ENCODE peak calls at places on chromosomes 4 and X, in six cellular contexts. G is retina; Y is left cardiac atrium; F is stimulated activated CD4-positive, alpha-beta T cell treated with anti-CD3 and anti-CD28 coated beads, Interleukin-2, amount 100 ng/mL, for 24 hours; L is activated CD8-positive, alpha-beta T cell treated with anti-CD3 and anti-CD28 coated beads, Interleukin-2, amount 10 ng/mL, durations not matched to agents 7 days and 5 days; Z is T-helper 2 cell. D is an unnamed sample.
A peak's percentile ranks its signal among the peaks of the same experiment; 100 is the strongest.

GRCh38 chrX:9562851-9563250 is 98.0 kb downstream of the TBL1X start:
- DNase-seq in G (no peak), Y (peak; percentile 29), F (no peak), L (no peak), Z (no peak), D (no peak)

GRCh38 chrX:103061486-103061885 is 2.5 kb downstream of the BEX1 start:
- DNase-seq in G (no peak), Y (no peak), F (no peak), L (no peak), Z (no peak), D (no peak)

GRCh38 chrX:20063716-20064351 is 52.9 kb downstream of the MAP7D2 start:
- DNase-seq in G (no peak), Y (no peak), F (no peak), L (no peak), Z (peak; percentile 3), D (no peak)

GRCh38 chr4:121072080-121072835 is at the start of gene NDNF:
- DNase-seq in G (peak; percentile 73), Y (peak; percentile 32), F (peak; percentile 49), L (peak; percentile 53), Z (peak; percentile 75), D (peak; percentile 84)

GRCh38 chr4:150593996-150594395 is 12.0 kb downstream of the MAB21L2 start:
- DNase-seq in G (no peak), Y (no peak), F (no peak), L (no peak), Z (no peak), D (no peak)

GRCh38 chrX:2863646-2864045 is 34.9 kb downstream of the GYG2 start:
- DNase-seq in G (no peak), Y (no peak), F (no peak), L (no peak), Z (no peak), D (peak; percentile 27)

GRCh38 chr4:37326852-37327251 is 82.3 kb downstream of the NWD2 start:
- DNase-seq in G (no peak), Y (no peak), F (no peak), L (no peak), Z (no peak), D (no peak)

GRCh38 chr4:138241281-138242075 is 671 bp downstream of the SLC7A11 start:
- DNase-seq in G (no peak), Y (no peak), F (no peak), L (no peak), Z (peak; percentile 13), D (no peak)

GRCh38 chr4:139184129-139184528 is 7.1 kb upstream of the ELF2 start:
- DNase-seq in G (no peak), Y (no peak), F (no peak), L (no peak), Z (peak; percentile 47), D (no peak)

GRCh38 chr4:70902577-70903281 is 560 bp downstream of the MOB1B start:
- DNase-seq in G (peak; percentile 86), Y (no peak), F (no peak), L (no peak), Z (no peak), D (peak; percentile 82)

GRCh38 chrX:13001961-13002671 is 27.2 kb downstream of the TMSB4X start:
- DNase-seq in G (no peak), Y (no peak), F (peak; percentile 28), L (no peak), Z (peak; percentile 63), D (no peak)

GRCh38 chr4:124334119-124334518 is 378.4 kb downstream of the ANKRD50 start:
- DNase-seq in G (peak; percentile 24), Y (no peak), F (no peak), L (no peak), Z (peak; percentile 3), D (peak; percentile 78)

GRCh38 chr4:169397762-169398161 is 127.0 kb upstream of the SH3RF1 start:
- DNase-seq in G (no peak), Y (no peak), F (no peak), L (no peak), Z (no peak), D (no peak)

GRCh38 chrX:149825424-149825823 is 43.7 kb downstream of the MAGEA9 start:
- DNase-seq in G (no peak), Y (peak; percentile 43), F (peak; percentile 56), L (peak; percentile 55), Z (peak; percentile 26), D (peak; percentile 48)

GRCh38 chrX:18899796-18900380 is 84.0 kb downstream of the PHKA2 start:
- DNase-seq in G (no peak), Y (no peak), F (no peak), L (no peak), Z (no peak), D (peak; percentile 52)

GRCh38 chr4:26885912-26886274 is 25.3 kb downstream of the STIM2 start:
- DNase-seq in G (no peak), Y (no peak), F (no peak), L (peak; percentile 70), Z (peak; percentile 93), D (no peak)

GRCh38 chrX:21905976-21906375 is 34.5 kb upstream of the SMS start:
- DNase-seq in G (peak; percentile 2), Y (no peak), F (no peak), L (no peak), Z (no peak), D (peak; percentile 36)

GRCh38 chr4:13328591-13328990 is 155.5 kb downstream of the RAB28 start:
- DNase-seq in G (no peak), Y (no peak), F (no peak), L (no peak), Z (no peak), D (no peak)

GRCh38 chr4:118277243-118277642 is 75.6 kb downstream of the PRSS12 start:
- DNase-seq in G (no peak), Y (no peak), F (no peak), L (no peak), Z (no peak), D (no peak)

GRCh38 chrX:20594985-20595384 is 328.3 kb upstream of the RPS6KA3 start:
- DNase-seq in G (peak; percentile 2), Y (no peak), F (no peak), L (no peak), Z (no peak), D (peak; percentile 20)

GRCh38 chrX:27735914-27736313 is 71.9 kb upstream of the MAGEB10 start:
- DNase-seq in G (no peak), Y (no peak), F (no peak), L (no peak), Z (no peak), D (no peak)

GRCh38 chr4:107893171-107894137 is 37.9 kb upstream of the CYP2U1 start:
- DNase-seq in G (no peak), Y (no peak), F (no peak), L (no peak), Z (no peak), D (no peak)

GRCh38 chrX:17553451-17553850 is 178.5 kb downstream of the NHS start:
- DNase-seq in G (no peak), Y (no peak), F (no peak), L (no peak), Z (no peak), D (peak; percentile 31)

GRCh38 chr4:183960912-183961569 is 55.9 kb downstream of the STOX2 start:
- DNase-seq in G (peak; percentile 65), Y (peak; percentile 56), F (no peak), L (no peak), Z (no peak), D (peak; percentile 89)

GRCh38 chrX:22134681-22135080 is 102.6 kb downstream of the PHEX start:
- DNase-seq in G (no peak), Y (no peak), F (no peak), L (no peak), Z (no peak), D (no peak)

GRCh38 chr4:37670249-37670648 is 15.9 kb downstream of the RELL1 start:
- DNase-seq in G (no peak), Y (no peak), F (no peak), L (no peak), Z (no peak), D (no peak)

GRCh38 chrX:38189431-38190128 is 31.1 kb downstream of the SRPX start:
- DNase-seq in G (no peak), Y (no peak), F (no peak), L (no peak), Z (no peak), D (no peak)

GRCh38 chr4:8547108-8547911 is 32.9 kb upstream of the GPR78 start:
- DNase-seq in G (no peak), Y (no peak), F (no peak), L (no peak), Z (peak; percentile 29), D (no peak)

GRCh38 chr4:180141734-180142133 is 2101.5 kb upstream of the TENM3 start:
- DNase-seq in G (no peak), Y (no peak), F (no peak), L (no peak), Z (no peak), D (no peak)

GRCh38 chr4:173443121-173443520 is 44.2 kb upstream of the SCRG1 start:
- DNase-seq in G (no peak), Y (no peak), F (no peak), L (no peak), Z (no peak), D (no peak)

GRCh38 chrX:23742693-23743622 is at the start of gene ACOT9:
- DNase-seq in G (peak; percentile 86), Y (peak; percentile 96), F (peak; percentile 69), L (peak; percentile 81), Z (peak; percentile 87), D (peak; percentile 95)

GRCh38 chrX:96182366-96182765 is 502.3 kb upstream of the DIAPH2 start:
- DNase-seq in G (no peak), Y (no peak), F (no peak), L (no peak), Z (no peak), D (peak; percentile 8)

GRCh38 chrX:41313419-41313818 is 20.5 kb upstream of the DDX3X start:
- DNase-seq in G (no peak), Y (no peak), F (no peak), L (no peak), Z (no peak), D (no peak)